ENCODE peak calls at places on chromosome 5, in four cellular contexts. K is HepG2, O is K562, S is GM12878. Z is an unnamed sample.

GRCh38 chr5:145957388-145957787 is 21.0 kb downstream of the SH3RF2 start:
- DNase-seq in O (no peak), K (no peak), S (no peak), Z (no peak)

GRCh38 chr5:137286025-137286610 is 213.0 kb downstream of the SPOCK1 start:
- DNase-seq in O (no peak), S (no peak), K (no peak), Z (no peak)

GRCh38 chr5:150734579-150735384 is 24.0 kb downstream of the DCTN4 start:
- DNase-seq in O (peak), K (no peak), S (peak), Z (peak)

GRCh38 chr5:125874057-125874456 is 549.2 kb upstream of the GRAMD2B start:
- DNase-seq in S (no peak), K (no peak), O (no peak), Z (no peak)

GRCh38 chr5:128579669-128580068 is 41.6 kb upstream of the FBN2 start:
- DNase-seq in K (no peak), O (no peak), S (no peak), Z (no peak)

GRCh38 chr5:43619380-43619779 is 16.4 kb downstream of the NNT start:
- DNase-seq in S (no peak), K (no peak), O (no peak), Z (no peak)

GRCh38 chr5:113140837-113141661 is 164.5 kb downstream of the DCP2 start:
- DNase-seq in O (no peak), K (no peak), S (no peak), Z (no peak)

GRCh38 chr5:102863764-102864560 is 108.9 kb downstream of the PAM start:
- DNase-seq in K (no peak), S (no peak), O (no peak), Z (no peak)

GRCh38 chr5:117999939-118000549 is 988.3 kb downstream of the DTWD2 start:
- DNase-seq in O (no peak), K (no peak), S (peak), Z (no peak)

GRCh38 chr5:68115584-68115983 is 100.0 kb upstream of the PIK3R1 start:
- DNase-seq in S (no peak), K (no peak), O (no peak), Z (no peak)

GRCh38 chr5:142012186-142012785 is 541 bp downstream of the GNPDA1 start:
- DNase-seq in K (peak), O (peak), S (no peak), Z (peak)

GRCh38 chr5:54873696-54874095 is 111.7 kb downstream of the ESM1 start:
- DNase-seq in S (no peak), K (no peak), O (no peak), Z (no peak)

GRCh38 chr5:157481666-157482065 is 21.7 kb downstream of the NIPAL4 start:
- DNase-seq in K (no peak), O (no peak), S (no peak), Z (no peak)

GRCh38 chr5:112417931-112418358 is 1.1 kb downstream of the EPB41L4A start:
- DNase-seq in O (no peak), S (peak), K (no peak), Z (no peak)

GRCh38 chr5:54915466-54916027 is 69.8 kb downstream of the ESM1 start:
- DNase-seq in O (no peak), K (no peak), S (no peak), Z (no peak)

GRCh38 chr5:120415985-120416384 is 48.1 kb upstream of the PRR16 start:
- DNase-seq in O (no peak), S (no peak), K (no peak), Z (no peak)

GRCh38 chr5:151087475-151087874 is 6.6 kb upstream of the TNIP1 start:
- DNase-seq in K (no peak), S (no peak), O (no peak), Z (no peak)

GRCh38 chr5:83925321-83925877 is 204.7 kb upstream of the HAPLN1 start:
- DNase-seq in K (no peak), O (no peak), S (no peak), Z (no peak)

GRCh38 chr5:87411586-87412416 is 929 bp downstream of the CCNH start:
- DNase-seq in K (peak), O (peak), S (no peak), Z (no peak)

GRCh38 chr5:128538249-128539037 is 398 bp upstream of the FBN2 start:
- DNase-seq in S (no peak), O (no peak), K (no peak), Z (peak)

GRCh38 chr5:5523066-5523505 is 100.6 kb downstream of the ICE1 start:
- DNase-seq in S (peak), O (no peak), K (peak), Z (no peak)

GRCh38 chr5:111129938-111130337 is 37.8 kb downstream of the WDR36 start:
- DNase-seq in K (no peak), S (no peak), O (no peak), Z (no peak)

GRCh38 chr5:35306716-35307365 is 76.6 kb upstream of the PRLR start:
- DNase-seq in S (no peak), O (no peak), K (no peak), Z (no peak)

GRCh38 chr5:135944564-135944963 is 10.2 kb downstream of the LECT2 start:
- DNase-seq in O (no peak), S (no peak), K (no peak), Z (no peak)

GRCh38 chr5:149039501-149039900 is 23.4 kb downstream of the SH3TC2 start:
- DNase-seq in S (no peak), O (no peak), K (no peak), Z (peak)

GRCh38 chr5:78274540-78275197 is 19.8 kb downstream of the AP3B1 start:
- DNase-seq in K (peak), O (no peak), S (no peak), Z (no peak)

DNA sequence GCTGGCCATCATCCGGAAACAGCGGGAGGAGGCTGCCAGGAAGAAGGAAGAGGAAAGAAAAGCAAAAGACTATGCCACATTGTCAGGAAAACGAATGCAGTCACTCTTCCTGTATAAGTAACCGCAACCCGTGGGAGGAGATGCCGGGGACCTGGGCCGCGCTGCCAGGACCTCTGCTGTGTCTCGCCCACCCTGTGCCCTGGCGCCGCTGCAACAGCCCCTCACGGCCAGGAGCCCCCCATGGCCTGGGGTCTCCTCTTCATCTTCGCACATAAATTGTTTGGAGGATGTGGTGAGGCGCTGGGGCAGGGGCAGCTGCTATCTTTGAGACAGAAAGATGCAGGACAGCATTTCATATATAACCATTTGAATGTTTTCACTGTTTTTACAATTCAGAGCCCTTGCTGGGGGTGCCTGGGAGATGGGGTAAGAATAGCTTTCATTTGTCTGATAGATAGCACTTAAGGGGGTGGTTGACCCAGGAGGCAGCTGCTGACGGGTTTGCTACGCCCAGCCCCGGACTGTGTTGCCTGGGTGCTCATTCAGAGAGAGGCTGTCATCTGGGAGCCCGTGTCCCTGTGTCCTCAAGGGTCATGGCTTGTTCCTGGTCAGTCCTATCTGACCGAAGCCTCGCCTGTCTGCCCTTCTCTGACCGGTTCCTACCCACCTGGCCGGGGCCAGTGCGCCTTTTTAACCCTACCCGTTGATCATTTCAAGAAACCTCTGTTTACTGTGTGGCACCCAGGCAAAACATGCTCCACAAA is 1067.7 kb upstream of the COX7C start:
- DNase-seq in O (no peak), S (no peak), K (no peak), Z (no peak)
- TF ChIP-seq GABPA in O (no peak), S (no peak), K (no peak), Z (no peak)

GRCh38 chr5:173567548-173567947 is 48.9 kb downstream of the BOD1 start:
- DNase-seq in K (no peak), S (no peak), O (no peak), Z (no peak)

GRCh38 chr5:173565491-173566038 is 50.9 kb downstream of the BOD1 start:
- DNase-seq in S (no peak), K (no peak), O (no peak), Z (no peak)

GRCh38 chr5:173562451-173562850 is 54.0 kb downstream of the BOD1 start:
- DNase-seq in O (no peak), S (no peak), K (no peak), Z (no peak)

GRCh38 chr5:173564106-173564505 is 52.3 kb downstream of the BOD1 start:
- DNase-seq in S (no peak), K (no peak), O (no peak), Z (no peak)

DNA sequence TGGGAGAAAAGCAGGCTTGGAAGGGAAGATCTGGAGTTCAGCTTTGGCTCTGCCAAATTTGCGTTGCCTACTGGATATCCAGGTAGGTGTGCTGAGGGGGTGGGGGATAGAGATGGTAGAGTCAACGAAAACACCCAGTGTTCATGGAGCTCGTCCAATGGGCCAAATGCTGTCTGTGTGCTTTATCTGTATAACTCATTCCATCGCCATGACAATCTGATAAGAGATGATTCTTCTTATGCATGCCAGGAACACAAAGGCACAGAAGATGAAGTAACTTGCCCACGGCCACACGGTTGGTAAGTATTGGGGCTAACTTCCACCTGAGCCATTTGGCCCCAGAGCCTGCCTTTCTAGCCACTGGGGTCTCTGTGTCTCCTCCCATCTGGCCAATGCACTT is 53.2 kb downstream of the BOD1 start:
- DNase-seq in O (no peak), S (no peak), K (no peak), Z (no peak)
- TF ChIP-seq GABPA in O (no peak), S (no peak), K (no peak), Z (no peak)

GRCh38 chr5:37810311-37810710 is 29.5 kb downstream of the GDNF start:
- DNase-seq in K (no peak), S (no peak), O (no peak), Z (no peak)
- TF ChIP-seq GABPA in K (no peak), S (no peak), O (no peak), Z (no peak)

GRCh38 chr5:173826179-173826920 is 61.8 kb upstream of the CPEB4 start:
- DNase-seq in O (no peak), S (no peak), K (peak), Z (no peak)

GRCh38 chr5:173825215-173825865 is 62.8 kb upstream of the CPEB4 start:
- DNase-seq in S (no peak), O (no peak), K (peak), Z (no peak)

GRCh38 chr5:173823274-173823644 is 64.9 kb upstream of the CPEB4 start:
- DNase-seq in S (no peak), K (no peak), O (no peak), Z (no peak)

GRCh38 chr5:173826921-173827350 is 61.2 kb upstream of the CPEB4 start:
- DNase-seq in S (no peak), O (no peak), K (peak), Z (no peak)

GRCh38 chr5:173823721-173824567 is 64.2 kb upstream of the CPEB4 start:
- DNase-seq in K (peak), S (no peak), O (no peak), Z (no peak)
- TF ChIP-seq GABPA in K (no peak), S (no peak), O (no peak), Z (no peak)

GRCh38 chr5:82174128-82174918 is 103.8 kb downstream of the RPS23 start:
- DNase-seq in O (peak), K (peak), S (peak), Z (peak)
- TF ChIP-seq GABPA in O (no peak), K (no peak), S (no peak), Z (no peak)

Z was measured in HL-60.